ENCODE peak calls at places on chromosomes 1 and 21, in six cellular contexts. J is A549, A is GM06990, P is mesothelial cell of epicardium, S is left ventricle myocardium inferior, C is PC-9. L is an unnamed sample.

GRCh38 chr1:13543927-13544556 is 30.2 kb upstream of the LRRC38 start:
- DNase-seq in J (peak), A (no peak), P (no peak), S (peak), C (no peak), L (no peak)

GRCh38 chr21:25191141-25191540 is 416.1 kb downstream of the MRPL39 start:
- DNase-seq in J (no peak), A (peak), P (no peak), S (no peak), C (no peak), L (no peak)

GRCh38 chr1:231937013-231937754 is 310.6 kb downstream of the DISC1 start:
- DNase-seq in J (no peak), A (no peak), P (no peak), S (peak), C (no peak), L (no peak)

GRCh38 chr1:96365596-96365995 is 356.0 kb upstream of the PTBP2 start:
- DNase-seq in J (no peak), A (no peak), P (no peak), S (no peak), C (no peak), L (no peak)

GRCh38 chr1:79259390-79260336 is 253.1 kb upstream of the ADGRL4 start:
- DNase-seq in J (peak), A (peak), P (no peak), S (no peak), C (no peak), L (no peak)

GRCh38 chr1:226373376-226373775 is 34.5 kb downstream of the PARP1 start:
- DNase-seq in J (no peak), A (no peak), P (no peak), S (no peak), C (no peak), L (no peak)

GRCh38 chr1:227244339-227245118 is 73.8 kb downstream of the CDC42BPA start:
- DNase-seq in J (no peak), A (no peak), P (no peak), S (no peak), C (no peak), L (no peak)

GRCh38 chr1:177355575-177355974 is 184.8 kb downstream of the BRINP2 start:
- DNase-seq in J (peak), A (no peak), P (no peak), S (no peak), C (no peak), L (no peak)

GRCh38 chr1:246291141-246291540 is 215.9 kb downstream of the SMYD3 start:
- DNase-seq in J (no peak), A (no peak), P (no peak), S (no peak), C (no peak), L (no peak)

GRCh38 chr1:98669355-98670296 is 8.1 kb downstream of the SNX7 start:
- DNase-seq in J (no peak), A (no peak), P (no peak), S (no peak), C (no peak), L (no peak)

GRCh38 chr1:105632342-105633196 is 1423.9 kb upstream of the PRMT6 start:
- DNase-seq in J (no peak), A (no peak), P (no peak), S (no peak), C (peak), L (no peak)

GRCh38 chr1:155463865-155464264 is 98.7 kb downstream of the ASH1L start:
- DNase-seq in J (peak), A (no peak), P (no peak), S (no peak), C (no peak), L (no peak)

GRCh38 chr1:76281306-76281705 is 206.8 kb downstream of the ST6GALNAC3 start:
- DNase-seq in J (no peak), A (no peak), P (no peak), S (no peak), C (no peak), L (no peak)

GRCh38 chr1:36925251-36925650 is 109.1 kb downstream of the GRIK3 start:
- DNase-seq in J (no peak), A (no peak), P (no peak), S (no peak), C (no peak), L (no peak)

GRCh38 chr1:211118407-211119102 is 15.4 kb downstream of the KCNH1 start:
- DNase-seq in J (no peak), A (no peak), P (no peak), S (no peak), C (no peak), L (no peak)

GRCh38 chr1:169999357-169999756 is 75.1 kb downstream of the KIFAP3 start:
- DNase-seq in J (no peak), A (no peak), P (no peak), S (peak), C (peak), L (no peak)

GRCh38 chr1:3481836-3482589 is 27.5 kb downstream of the ARHGEF16 start:
- DNase-seq in J (peak), A (no peak), P (no peak), S (no peak), C (peak), L (no peak)

GRCh38 chr1:167447521-167448136 is 70.7 kb downstream of the CD247 start:
- DNase-seq in J (peak), A (peak), P (no peak), S (no peak), C (peak), L (no peak)

GRCh38 chr1:43994794-43995790 is 3.7 kb downstream of the CCDC24 start:
- DNase-seq in J (peak), A (no peak), P (no peak), S (no peak), C (peak), L (no peak)
- TF ChIP-seq CTCF in J (peak), A (peak), P (no peak), S (no peak), C (peak), L (no peak)

GRCh38 chr1:42263019-42263418 is 72.0 kb downstream of the FOXJ3 start:
- DNase-seq in J (no peak), A (no peak), P (no peak), S (no peak), C (no peak), L (no peak)

GRCh38 chr1:42260376-42261078 is 74.5 kb downstream of the FOXJ3 start:
- DNase-seq in J (no peak), A (no peak), P (no peak), S (no peak), C (no peak), L (no peak)

GRCh38 chr1:42267904-42268303 is 67.1 kb downstream of the FOXJ3 start:
- DNase-seq in J (no peak), A (no peak), P (no peak), S (no peak), C (no peak), L (no peak)

GRCh38 chr1:42264791-42265190 is 70.2 kb downstream of the FOXJ3 start:
- DNase-seq in J (no peak), A (no peak), P (no peak), S (no peak), C (no peak), L (no peak)

GRCh38 chr1:42266253-42267135 is 68.5 kb downstream of the FOXJ3 start:
- DNase-seq in J (no peak), A (no peak), P (no peak), S (no peak), C (peak), L (no peak)
- TF ChIP-seq CTCF in J (no peak), A (no peak), P (peak), S (no peak), C (peak), L (no peak)

GRCh38 chr21:46130721-46131720 is 24.4 kb downstream of the FTCD start:
- DNase-seq in J (no peak), A (no peak), P (no peak), S (peak), C (no peak), L (no peak)
- TF ChIP-seq CTCF in J (no peak), A (no peak), P (no peak), S (no peak), C (no peak), L (no peak)

GRCh38 chr1:117600325-117600916 is 5.4 kb upstream of the TENT5C start:
- DNase-seq in J (no peak), A (no peak), P (no peak), S (no peak), C (no peak), L (peak)
- TF ChIP-seq CTCF in J (no peak), A (no peak), P (no peak), S (no peak), C (no peak), L (no peak)

GRCh38 chr1:213122514-213122929 is 71.5 kb downstream of the RPS6KC1 start:
- DNase-seq in J (peak), A (peak), P (no peak), S (no peak), C (no peak), L (no peak)
- TF ChIP-seq CTCF in J (peak), A (peak), P (peak), S (peak), C (peak), L (peak)

DNA sequence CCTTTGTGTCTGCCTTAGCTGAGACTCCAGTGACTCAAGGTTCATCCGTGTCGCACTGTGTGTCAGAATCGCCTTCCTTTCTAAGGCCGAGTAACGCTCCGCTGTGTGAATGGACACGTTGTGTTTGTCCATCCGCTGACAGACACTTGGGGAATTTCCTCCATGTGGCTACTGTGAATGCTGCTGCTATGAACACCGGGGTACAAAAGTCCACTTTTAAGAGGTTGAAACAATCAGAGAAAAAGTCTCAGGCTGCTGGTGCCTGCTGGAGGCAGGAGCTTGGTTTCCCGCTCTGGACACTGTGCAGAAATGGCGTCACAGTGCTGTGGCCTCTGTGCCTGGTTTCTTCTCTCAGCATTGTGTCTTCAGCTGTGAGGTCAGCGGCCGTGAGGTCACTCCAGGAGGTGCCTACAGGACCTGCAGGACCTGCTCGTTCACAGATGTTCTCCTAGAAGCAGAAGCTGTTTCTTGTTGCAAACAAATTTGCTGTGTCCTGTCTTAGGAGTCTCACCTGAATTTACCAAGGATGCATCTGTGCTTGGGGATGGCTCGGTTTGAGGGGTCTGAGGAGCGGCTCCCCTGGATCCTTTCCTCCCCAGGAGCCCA is 34.2 kb downstream of the KRTAP10-1 start:
- DNase-seq in J (no peak), A (no peak), P (no peak), S (no peak), C (no peak), L (no peak)
- TF ChIP-seq CTCF in J (no peak), A (no peak), P (no peak), S (no peak), C (no peak), L (no peak)

GRCh38 chr1:1376551-1377226 is 1.7 kb upstream of the AURKAIP1 start:
- DNase-seq in J (no peak), A (no peak), P (no peak), S (no peak), C (no peak), L (no peak)

GRCh38 chr1:1373493-1374067 is 1.4 kb downstream of the AURKAIP1 start:
- DNase-seq in J (no peak), A (no peak), P (no peak), S (no peak), C (no peak), L (no peak)

GRCh38 chr1:1373051-1373450 is 2.0 kb downstream of the AURKAIP1 start:
- DNase-seq in J (no peak), A (no peak), P (no peak), S (no peak), C (no peak), L (no peak)

GRCh38 chr1:1374068-1374860 is 743 bp downstream of the AURKAIP1 start:
- DNase-seq in J (no peak), A (peak), P (no peak), S (no peak), C (no peak), L (no peak)

DNA sequence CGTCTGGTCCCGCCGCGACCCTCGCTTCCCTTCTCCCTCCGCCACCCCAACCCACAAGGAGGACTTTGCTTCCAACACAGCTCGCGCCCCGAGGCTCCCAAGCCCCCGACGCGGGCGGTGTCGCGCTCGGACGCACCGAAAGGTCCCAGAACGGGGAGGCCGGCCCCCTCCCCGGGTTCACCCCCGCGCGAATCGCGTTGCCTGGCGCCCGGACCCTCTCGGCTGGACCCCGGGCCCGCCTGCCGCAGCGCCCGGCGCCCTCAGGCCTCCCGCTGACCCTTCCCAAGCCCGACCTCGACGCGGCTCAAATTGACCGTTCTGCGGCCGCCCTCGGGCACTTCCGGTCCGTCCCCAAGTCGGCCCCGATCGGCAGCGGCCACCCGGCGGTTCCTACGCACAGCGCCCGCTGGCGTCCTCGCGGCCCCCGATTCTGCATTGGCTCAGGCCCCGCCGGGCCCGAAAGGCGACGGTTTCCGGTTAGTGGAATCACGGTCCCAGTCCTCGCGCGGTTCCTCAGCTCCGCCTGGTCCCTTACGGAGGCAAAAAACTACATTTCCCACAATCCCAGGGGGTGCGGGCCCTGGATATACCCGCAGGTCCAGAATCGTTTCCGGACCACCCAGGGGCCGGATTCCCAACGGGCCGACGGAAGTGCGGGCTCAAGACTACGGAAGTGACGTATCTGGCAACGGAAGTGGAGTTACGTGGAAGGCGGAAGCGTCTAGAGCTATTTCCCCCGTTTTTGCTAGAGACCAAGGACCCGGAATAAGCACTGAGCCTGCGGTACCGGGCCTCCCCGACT is at the start of gene AURKAIP1:
- DNase-seq in J (peak), A (peak), P (peak), S (peak), C (peak), L (peak)
- TF ChIP-seq CTCF in J (no peak), A (no peak), P (no peak), S (peak), C (no peak), L (no peak)

DNA sequence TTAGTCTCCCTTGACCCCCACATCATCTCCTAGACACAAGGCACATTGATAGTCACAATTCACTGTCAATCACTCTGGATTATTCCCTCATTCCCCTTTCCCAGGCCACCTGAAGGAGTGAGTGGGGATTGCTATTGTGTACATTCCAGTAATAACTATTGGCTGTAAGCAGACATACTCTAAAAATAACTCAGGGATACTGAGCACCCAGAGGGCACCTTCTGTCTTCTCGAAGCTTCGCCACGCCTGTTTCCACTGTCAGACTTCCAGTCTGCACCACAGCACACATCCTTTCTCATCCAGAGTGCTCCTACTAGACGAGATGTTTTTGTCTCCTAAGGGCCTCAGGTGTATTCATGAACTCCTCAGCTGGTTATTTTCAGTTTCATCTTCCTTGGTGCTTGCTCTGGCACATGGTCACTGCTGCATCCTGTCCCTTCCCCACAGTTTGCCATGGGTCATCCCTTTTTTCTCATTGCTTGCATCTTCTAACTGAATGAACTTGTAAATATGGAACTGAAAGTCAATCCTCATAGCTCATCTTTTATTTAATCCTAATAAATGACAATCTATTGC is 848 bp upstream of the APOBEC4 start:
- DNase-seq in J (no peak), A (no peak), P (no peak), S (no peak), C (no peak), L (no peak)
- TF ChIP-seq CTCF in J (no peak), A (no peak), P (no peak), S (no peak), C (no peak), L (no peak)

L was measured in activated B cell treated with CpG ODN at 0.5 μM for 24 hours.